ENCODE peak calls at places on chromosomes 5 and 9, in ten cellular contexts. K is CD8-positive, alpha-beta T cell; N is Panc1; A is tibial nerve; E is mucosa of descending colon; G is PC-3; C is kidney epithelial cell; V is heart right ventricle; H is IMR-90; S is uterus. M is an unnamed sample.
A peak's percentile ranks its signal among the peaks of the same experiment; 100 is the strongest.

GRCh38 chr9:115109486-115109885 is 8.5 kb downstream of the TNC start:
- DNase-seq in H (peak; percentile 72), K (no peak), V (no peak), G (peak; percentile 54), S (no peak), N (no peak), A (no peak), E (no peak), C (peak; percentile 88), M (no peak)

GRCh38 chr5:167653645-167654106 is 637.8 kb upstream of the WWC1 start:
- DNase-seq in K (no peak), E (no peak), G (peak; percentile 80), N (peak; percentile 53), S (no peak), C (no peak), A (no peak), V (no peak), H (peak; percentile 30), M (no peak)

GRCh38 chr9:20356392-20357206 is 265.7 kb downstream of the MLLT3 start:
- DNase-seq in A (peak; percentile 59), S (peak; percentile 61), C (peak; percentile 44), V (peak; percentile 79), H (peak; percentile 86), G (peak; percentile 75), K (peak; percentile 6), E (peak; percentile 67), N (peak; percentile 24), M (peak; percentile 41)

GRCh38 chr9:121556580-121556979 is 56.9 kb upstream of the GGTA1 start:
- DNase-seq in K (no peak), S (no peak), A (peak; percentile 41), C (peak; percentile 97), E (no peak), N (no peak), V (peak; percentile 53), G (peak; percentile 95), H (peak; percentile 98), M (peak; percentile 94)

GRCh38 chr5:126003309-126003708 is 419.9 kb upstream of the GRAMD2B start:
- DNase-seq in V (peak; percentile 20), N (no peak), G (no peak), C (no peak), S (peak; percentile 50), A (peak; percentile 12), K (no peak), E (no peak), H (peak; percentile 83), M (peak; percentile 31)

GRCh38 chr5:141825241-141825671 is 53.0 kb downstream of the PCDH1 start:
- DNase-seq in G (no peak), A (no peak), N (no peak), V (no peak), E (no peak), K (no peak), H (no peak), S (no peak), C (no peak), M (no peak)

GRCh38 chr5:74519161-74519571 is 121.4 kb downstream of the ENC1 start:
- DNase-seq in G (no peak), A (no peak), K (no peak), C (no peak), V (no peak), S (no peak), E (no peak), H (no peak), N (no peak), M (no peak)

GRCh38 chr9:127130235-127130634 is 7.8 kb upstream of the ANGPTL2 start:
- DNase-seq in A (no peak), H (no peak), S (no peak), V (no peak), G (no peak), C (no peak), K (no peak), N (no peak), E (no peak), M (no peak)

GRCh38 chr9:123356851-123357747 is 1.1 kb downstream of the CRB2 start:
- DNase-seq in K (no peak), C (no peak), N (no peak), V (no peak), G (no peak), S (no peak), A (no peak), E (peak; percentile 25), H (no peak), M (no peak)

GRCh38 chr5:97838214-97838613 is 655.2 kb upstream of the RIOK2 start:
- DNase-seq in G (peak; percentile 96), H (peak; percentile 99), S (no peak), K (no peak), C (peak; percentile 86), A (no peak), V (no peak), N (peak; percentile 81), E (no peak), M (peak; percentile 93)

DNA sequence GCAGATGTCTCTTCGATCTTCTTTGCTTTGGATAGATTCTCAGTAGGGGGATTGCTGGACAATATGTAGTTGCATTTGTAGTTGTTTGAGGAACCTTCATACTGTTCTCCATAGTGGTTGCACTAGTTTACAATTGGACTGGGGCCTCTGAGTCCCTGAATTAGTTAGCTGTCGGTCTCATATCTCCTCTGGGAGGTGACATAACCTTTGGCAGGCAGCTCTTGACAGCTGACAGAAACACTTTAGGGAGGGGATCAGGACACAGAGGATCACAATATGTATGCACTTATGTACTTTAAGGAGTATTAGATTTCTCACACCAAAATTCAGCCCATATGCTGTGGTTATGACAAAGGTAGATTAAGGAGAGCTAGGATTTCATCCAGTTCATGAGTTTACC is 1279.9 kb upstream of the DMAC1 start:
- DNase-seq in K (no peak), H (no peak), N (no peak), C (no peak), V (no peak), A (no peak), E (no peak), S (no peak), G (no peak), M (no peak)
- H3K4me3 ChIP-seq in K (no peak overlapping the region), H (no peak overlapping the region), N (no peak overlapping the region), C (no peak overlapping the region), V (no peak overlapping the region), A (no peak overlapping the region), E (no peak overlapping the region), S (no peak overlapping the region), G (no peak overlapping the region), M (no peak overlapping the region)

GRCh38 chr5:50962934-50963646 is 296.7 kb downstream of the PARP8 start:
- DNase-seq in N (peak; percentile 61), E (peak; percentile 78), G (peak; percentile 56), V (peak; percentile 54), S (peak; percentile 38), A (peak; percentile 73), C (no peak), H (peak; percentile 32), K (peak; percentile 46), M (no peak)
- TF ChIP-seq CTCF in N (peak; percentile 99), E (peak; percentile 61), G (peak; percentile 88), V (peak; percentile 86), S (peak; percentile 71), A (peak; percentile 87), C (peak; percentile 98), H (peak; percentile 88), K (peak; percentile 73), M (peak; percentile 98)

GRCh38 chr9:100619194-100619593 is 41.3 kb downstream of the CAVIN4 start:
- DNase-seq in K (no peak), A (no peak), S (no peak), E (no peak), G (no peak), C (no peak), H (no peak), V (no peak), N (no peak), M (no peak)
- H3K36me3 ChIP-seq in K (no peaks in the 10 kb centered on the region), A (no peaks in the 10 kb centered on the region), S (no peaks in the 10 kb centered on the region), E (no peaks in the 10 kb centered on the region), G (no peaks in the 10 kb centered on the region), C (no peaks in the 10 kb centered on the region), H (no peaks in the 10 kb centered on the region), V (no peaks in the 10 kb centered on the region), N (no peaks in the 10 kb centered on the region), M (no peaks in the 10 kb centered on the region)

DNA sequence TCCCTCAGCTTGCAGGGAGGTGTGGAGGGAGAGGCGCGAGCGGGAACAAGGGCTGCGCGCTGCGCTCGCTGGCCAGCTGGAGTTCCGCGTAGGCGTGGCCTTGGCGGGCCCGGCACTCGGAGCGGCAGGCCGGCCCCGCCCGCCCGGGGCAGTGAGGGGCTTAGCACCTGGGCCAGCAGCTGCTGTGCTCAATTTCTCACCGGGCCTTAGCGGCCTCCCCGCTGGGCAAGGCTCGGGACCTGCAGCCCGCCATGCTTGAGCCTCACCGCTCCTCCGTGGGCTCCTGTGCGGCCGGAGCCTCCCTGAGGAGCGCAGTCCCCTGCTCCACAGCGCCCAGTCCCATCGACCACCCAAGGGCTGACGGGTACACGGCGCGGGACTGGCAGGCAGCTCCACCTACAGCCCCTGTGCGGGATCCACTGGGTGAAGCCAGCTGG is 1516.4 kb downstream of the EFNA5 start:
- DNase-seq in G (no peak), A (no peak), H (no peak), C (no peak), N (no peak), V (no peak), E (no peak), K (no peak), S (no peak), M (no peak)
- H3K4me3 ChIP-seq in G (no peak overlapping the region), A (no peak overlapping the region), H (no peak overlapping the region), C (no peak overlapping the region), N (no peak overlapping the region), V (no peak overlapping the region), E (no peak overlapping the region), K (no peak overlapping the region), S (no peak overlapping the region), M (no peak overlapping the region)

GRCh38 chr5:15794117-15794985 is 294.4 kb downstream of the FBXL7 start:
- DNase-seq in V (no peak), G (no peak), K (no peak), N (no peak), A (no peak), H (peak; percentile 24), S (no peak), E (no peak), C (no peak), M (no peak)
- TF ChIP-seq CTCF in V (peak; percentile 58), G (peak; percentile 51), K (no peak), N (peak; percentile 23), A (no peak), H (peak; percentile 44), S (peak; percentile 22), E (no peak), C (peak; percentile 12), M (peak; percentile 18)

DNA sequence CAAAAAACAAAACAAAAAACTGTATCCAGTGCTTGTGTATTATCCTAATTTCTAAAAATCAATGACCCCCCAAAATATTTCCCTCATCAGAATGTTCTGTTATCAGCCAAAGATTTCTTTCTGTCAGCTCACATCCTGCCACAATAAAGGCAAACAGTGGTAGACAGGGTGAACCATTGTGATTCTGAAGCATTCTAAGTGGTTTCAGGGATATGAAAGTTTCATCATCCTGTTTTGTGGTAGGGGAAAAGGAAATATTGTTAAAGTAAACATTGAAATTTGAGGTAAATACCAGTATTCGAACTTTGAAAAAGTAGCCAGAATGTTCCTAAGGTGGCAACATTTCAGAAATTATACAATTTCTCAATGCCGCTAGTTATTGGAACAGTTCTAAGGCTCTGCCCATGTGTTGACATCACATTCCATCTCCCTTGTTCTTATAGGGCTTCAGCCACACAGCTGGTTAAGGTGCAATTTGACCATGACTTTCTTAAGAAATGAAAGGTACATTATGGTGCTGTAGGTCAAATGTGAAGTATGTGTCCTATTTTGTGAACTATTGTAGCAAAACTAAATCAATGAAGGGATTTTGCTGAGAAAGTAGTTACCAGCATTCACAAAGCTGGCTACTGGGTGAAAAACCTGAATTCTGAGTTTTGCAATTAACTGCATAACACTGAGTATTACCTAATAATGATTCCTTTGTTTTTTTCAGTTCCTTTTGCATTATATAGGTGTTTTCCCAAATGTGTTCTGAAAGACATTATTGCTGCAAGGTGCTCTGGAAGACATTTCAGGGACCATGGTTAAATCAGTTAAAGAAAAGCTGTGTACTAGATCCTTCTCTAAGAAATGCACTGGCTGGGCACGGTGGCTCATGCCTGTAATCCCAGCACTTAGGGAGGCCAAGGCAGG is 107.6 kb upstream of the RASGRF2 start:
- DNase-seq in V (no peak), K (no peak), C (no peak), H (no peak), A (no peak), G (no peak), S (no peak), E (no peak), N (no peak), M (no peak)
- H3K36me3 ChIP-seq in V (no peaks in the 10 kb centered on the region), K (peaks cover 3% of the 10 kb centered on the region), C (peaks cover 2% of the 10 kb centered on the region), H (peaks cover 6% of the 10 kb centered on the region), A (peaks cover 3% of the 10 kb centered on the region), G (no peaks in the 10 kb centered on the region), S (no peaks in the 10 kb centered on the region), E (no peaks in the 10 kb centered on the region), N (no peaks in the 10 kb centered on the region), M (no peaks in the 10 kb centered on the region)